ENCODE peak calls at places on chromosomes 6 and 20, in eight cellular contexts. E, T, J, F, R, L, M and I are unnamed samples.

GRCh38 chr20:7693761-7694160 is 246.5 kb downstream of the HAO1 start:
- DNase-seq in E (no peak), T (no peak), J (no peak), F (no peak), R (no peak), L (no peak), M (no peak), I (no peak)

GRCh38 chr6:133230022-133230421 is 11.1 kb upstream of the EYA4 start:
- DNase-seq in E (no peak), T (no peak), J (no peak), F (no peak), R (no peak), L (no peak), M (no peak), I (no peak)

GRCh38 chr6:105330913-105331312 is 72.0 kb downstream of the PREP start:
- DNase-seq in E (no peak), T (no peak), J (no peak), F (no peak), R (no peak), L (no peak), M (no peak), I (no peak)

GRCh38 chr6:5968817-5969726 is 37.7 kb downstream of the NRN1 start:
- DNase-seq in E (no peak), T (no peak), J (no peak), F (no peak), R (no peak), L (no peak), M (no peak), I (no peak)

GRCh38 chr20:63767456-63767855 is 27.9 kb downstream of the SLC2A4RG start:
- DNase-seq in E (no peak), T (no peak), J (no peak), F (no peak), R (no peak), L (no peak), M (no peak), I (no peak)

GRCh38 chr20:21702553-21703467 is 2.7 kb upstream of the PAX1 start:
- DNase-seq in E (no peak), T (peak; percentile 52), J (peak; percentile 16), F (peak; percentile 36), R (no peak), L (peak; percentile 64), M (peak; percentile 29), I (no peak)

GRCh38 chr6:56637640-56638039 is 5.0 kb downstream of the DST start:
- DNase-seq in E (peak; percentile 24), T (no peak), J (peak; percentile 63), F (peak; percentile 90), R (no peak), L (peak; percentile 45), M (peak; percentile 22), I (no peak)

GRCh38 chr6:36677059-36677749 is 1.3 kb upstream of the CDKN1A start:
- DNase-seq in E (no peak), T (no peak), J (no peak), F (no peak), R (no peak), L (no peak), M (no peak), I (peak; percentile 25)

GRCh38 chr20:19735446-19735845 is 22.6 kb upstream of the RIN2 start:
- DNase-seq in E (peak; percentile 65), T (no peak), J (peak; percentile 60), F (peak; percentile 92), R (no peak), L (peak; percentile 56), M (peak; percentile 79), I (peak; percentile 71)

GRCh38 chr6:144007779-144008500 is at the start of gene PLAGL1:
- DNase-seq in E (peak; percentile 38), T (peak; percentile 39), J (no peak), F (peak; percentile 79), R (no peak), L (no peak), M (peak; percentile 61), I (peak; percentile 75)

GRCh38 chr6:17289491-17290106 is 8.4 kb downstream of the RBM24 start:
- DNase-seq in E (no peak), T (no peak), J (no peak), F (peak; percentile 25), R (no peak), L (no peak), M (no peak), I (no peak)

GRCh38 chr6:116536216-116536621 is 9.3 kb downstream of the TRAPPC3L start:
- DNase-seq in E (peak; percentile 35), T (no peak), J (peak; percentile 48), F (peak; percentile 82), R (no peak), L (peak; percentile 21), M (peak; percentile 9), I (peak; percentile 57)

GRCh38 chr6:117840541-117840983 is 66.5 kb upstream of the SLC35F1 start:
- DNase-seq in E (no peak), T (no peak), J (no peak), F (peak; percentile 47), R (no peak), L (peak; percentile 47), M (no peak), I (no peak)

GRCh38 chr6:166707045-166707444 is 80.0 kb upstream of the RPS6KA2 start:
- DNase-seq in E (no peak), T (peak; percentile 46), J (no peak), F (peak; percentile 32), R (no peak), L (no peak), M (peak; percentile 23), I (no peak)

GRCh38 chr6:903746-904145 is 210.8 kb upstream of the EXOC2 start:
- DNase-seq in E (peak; percentile 6), T (no peak), J (no peak), F (no peak), R (no peak), L (no peak), M (no peak), I (peak; percentile 77)

GRCh38 chr6:27553123-27553904 is 80.4 kb upstream of the ZNF184 start:
- DNase-seq in E (no peak), T (no peak), J (peak; percentile 49), F (peak; percentile 33), R (no peak), L (peak; percentile 19), M (no peak), I (peak; percentile 35)

GRCh38 chr6:4644962-4645361 is 131.2 kb upstream of the CDYL start:
- DNase-seq in E (no peak), T (no peak), J (no peak), F (peak; percentile 55), R (no peak), L (no peak), M (no peak), I (no peak)

GRCh38 chr6:143657809-143658208 is 20.0 kb upstream of the PHACTR2 start:
- DNase-seq in E (no peak), T (no peak), J (no peak), F (no peak), R (no peak), L (no peak), M (no peak), I (no peak)

GRCh38 chr6:169099411-169100202 is 154.0 kb downstream of the THBS2 start:
- DNase-seq in E (no peak), T (no peak), J (no peak), F (peak; percentile 73), R (no peak), L (no peak), M (no peak), I (no peak)

GRCh38 chr6:29813809-29814208 is 13.8 kb upstream of the HLA-G start:
- DNase-seq in E (no peak), T (no peak), J (no peak), F (no peak), R (no peak), L (no peak), M (no peak), I (no peak)

GRCh38 chr20:45892049-45892816 is 1.1 kb downstream of the CTSA start:
- DNase-seq in E (no peak), T (no peak), J (no peak), F (peak; percentile 42), R (no peak), L (no peak), M (peak; percentile 84), I (peak; percentile 18)

GRCh38 chr6:107330190-107330589 is 129.2 kb downstream of the PDSS2 start:
- DNase-seq in E (no peak), T (peak; percentile 48), J (no peak), F (no peak), R (no peak), L (no peak), M (no peak), I (no peak)

GRCh38 chr6:150207931-150208570 is 65.2 kb downstream of the PPP1R14C start:
- DNase-seq in E (no peak), T (no peak), J (no peak), F (peak; percentile 5), R (no peak), L (no peak), M (no peak), I (no peak)

GRCh38 chr6:70413829-70414494 is 654 bp downstream of the FAM135A start:
- DNase-seq in E (no peak), T (peak; percentile 23), J (no peak), F (no peak), R (no peak), L (no peak), M (peak; percentile 22), I (no peak)

GRCh38 chr6:121247386-121247785 is 86.9 kb downstream of the TBC1D32 start:
- DNase-seq in E (no peak), T (no peak), J (no peak), F (peak; percentile 24), R (no peak), L (no peak), M (no peak), I (no peak)

GRCh38 chr6:167469655-167470054 is 144.8 kb downstream of the TTLL2 start:
- DNase-seq in E (no peak), T (no peak), J (no peak), F (no peak), R (no peak), L (no peak), M (no peak), I (no peak)

GRCh38 chr20:57661201-57662027 is 41.2 kb upstream of the ZBP1 start:
- DNase-seq in E (no peak), T (peak; percentile 11), J (no peak), F (no peak), R (no peak), L (no peak), M (no peak), I (no peak)

GRCh38 chr20:47546184-47547033 is 44.7 kb downstream of the NCOA3 start:
- DNase-seq in E (peak; percentile 53), T (no peak), J (no peak), F (peak; percentile 62), R (no peak), L (no peak), M (peak; percentile 68), I (no peak)

GRCh38 chr6:33165581-33166258 is 26.5 kb downstream of the COL11A2 start:
- DNase-seq in E (no peak), T (no peak), J (no peak), F (no peak), R (no peak), L (no peak), M (no peak), I (no peak)

GRCh38 chr20:64152906-64153305 is 11.3 kb upstream of the MYT1 start:
- DNase-seq in E (no peak), T (no peak), J (no peak), F (no peak), R (no peak), L (peak; percentile 81), M (no peak), I (no peak)

GRCh38 chr20:36085686-36086267 is 68.8 kb upstream of the EPB41L1 start:
- DNase-seq in E (no peak), T (no peak), J (no peak), F (peak; percentile 35), R (no peak), L (no peak), M (peak; percentile 78), I (peak; percentile 66)

GRCh38 chr6:38404355-38404754 is 235.4 kb downstream of the BTBD9 start:
- DNase-seq in E (no peak), T (no peak), J (no peak), F (peak; percentile 20), R (no peak), L (no peak), M (no peak), I (no peak)

GRCh38 chr6:36642913-36643817 is 35.3 kb upstream of the CDKN1A start:
- DNase-seq in E (peak; percentile 87), T (no peak), J (no peak), F (peak; percentile 89), R (no peak), L (no peak), M (peak; percentile 82), I (peak; percentile 79)

GRCh38 chr6:37283786-37284185 is 25.8 kb upstream of the TMEM217 start:
- DNase-seq in E (no peak), T (no peak), J (peak; percentile 28), F (peak; percentile 7), R (no peak), L (no peak), M (no peak), I (no peak)